ENCODE peak calls at places on chromosome 13, in six cellular contexts. C is HL-60, V is AG04450, K is sigmoid colon, T is ascending aorta, F is PC-9. H is an unnamed sample. For H3K27me3, the result is how much of the 10 kb centered on the place peaks cover.

GRCh38 chr13:113821847-113822246 is 42.0 kb downstream of the GAS6 start:
- DNase-seq in K (no peak), C (no peak), V (no peak), T (no peak), F (no peak), H (no peak)

GRCh38 chr13:44434441-44435141 is 61.0 kb downstream of the SERP2 start:
- DNase-seq in T (no peak), V (no peak), F (no peak), C (no peak), K (no peak), H (no peak)

GRCh38 chr13:30744686-30745085 is 9.3 kb downstream of the ALOX5AP start:
- DNase-seq in C (no peak), F (no peak), K (no peak), V (no peak), T (no peak), H (no peak)

GRCh38 chr13:74871671-74872070 is 610.3 kb downstream of the TBC1D4 start:
- DNase-seq in F (no peak), T (no peak), V (no peak), C (no peak), K (no peak), H (peak)

GRCh38 chr13:53338760-53339159 is 310.1 kb downstream of the OLFM4 start:
- DNase-seq in T (no peak), F (no peak), C (no peak), K (no peak), V (no peak), H (no peak)

GRCh38 chr13:111912991-111913781 is 153.8 kb upstream of the SOX1 start:
- DNase-seq in V (no peak), C (no peak), K (peak), T (peak), F (no peak), H (no peak)

GRCh38 chr13:34657716-34658115 is 284.4 kb upstream of the NBEA start:
- DNase-seq in T (no peak), C (no peak), F (no peak), V (peak), K (no peak), H (peak)

GRCh38 chr13:106521101-106521799 is 14.2 kb downstream of the EFNB2 start:
- DNase-seq in V (no peak), K (no peak), C (no peak), F (peak), T (no peak), H (no peak)

GRCh38 chr13:75621147-75621546 is 15.0 kb upstream of the LMO7 start:
- DNase-seq in F (no peak), T (no peak), V (peak), C (no peak), K (no peak), H (peak)

GRCh38 chr13:102597029-102598015 is 536 bp downstream of the TPP2 start:
- DNase-seq in C (peak), F (peak), K (peak), V (no peak), T (peak), H (no peak)

GRCh38 chr13:96792736-96793444 is 201.4 kb downstream of the OXGR1 start:
- DNase-seq in T (no peak), V (no peak), F (no peak), K (no peak), C (no peak), H (no peak)

GRCh38 chr13:36297259-36297599 is 385 bp downstream of the CCDC169 start:
- DNase-seq in C (no peak), K (no peak), T (no peak), V (no peak), F (no peak), H (no peak)

GRCh38 chr13:91207261-91207660 is 140.2 kb upstream of the MIR17HG start:
- DNase-seq in V (no peak), F (no peak), K (no peak), C (no peak), T (no peak), H (no peak)

GRCh38 chr13:107447591-107447990 is 767.7 kb downstream of the LIG4 start:
- DNase-seq in C (no peak), T (no peak), V (no peak), K (no peak), F (no peak), H (no peak)

GRCh38 chr13:76754414-76754813 is 131.8 kb downstream of the KCTD12 start:
- DNase-seq in T (no peak), F (no peak), V (no peak), C (no peak), K (peak), H (no peak)

GRCh38 chr13:73129023-73129422 is 70.2 kb downstream of the KLF5 start:
- DNase-seq in T (no peak), F (no peak), V (no peak), K (no peak), C (no peak), H (no peak)

GRCh38 chr13:107124129-107124718 is 556.3 kb upstream of the ARGLU1 start:
- DNase-seq in K (no peak), F (no peak), T (no peak), C (no peak), V (no peak), H (no peak)

GRCh38 chr13:36736119-36736726 is 62.4 kb downstream of the SERTM1 start:
- DNase-seq in T (no peak), K (peak), F (peak), V (peak), C (peak), H (no peak)

GRCh38 chr13:102293723-102294122 is 108.1 kb downstream of the FGF14 start:
- DNase-seq in V (no peak), T (no peak), K (no peak), F (no peak), C (no peak), H (no peak)

GRCh38 chr13:108964601-108965000 is 335.2 kb downstream of the MYO16 start:
- DNase-seq in C (no peak), T (no peak), F (no peak), K (no peak), V (no peak), H (no peak)

GRCh38 chr13:110338441-110339101 is 31.5 kb downstream of the COL4A2 start:
- DNase-seq in F (no peak), K (peak), T (peak), V (no peak), C (no peak), H (peak)

GRCh38 chr13:104318121-104318520 is 1251.9 kb upstream of the SLC10A2 start:
- DNase-seq in F (no peak), T (no peak), K (no peak), C (no peak), V (no peak), H (peak)

GRCh38 chr13:22265563-22265962 is 594.7 kb downstream of the FGF9 start:
- DNase-seq in T (no peak), F (no peak), C (no peak), V (no peak), K (no peak), H (no peak)

GRCh38 chr13:96898855-96899254 is 95.4 kb downstream of the OXGR1 start:
- DNase-seq in V (no peak), K (no peak), T (no peak), F (no peak), C (no peak), H (no peak)

GRCh38 chr13:21354721-21355120 is 104.4 kb downstream of the ZDHHC20 start:
- DNase-seq in K (no peak), F (no peak), V (no peak), T (no peak), C (no peak), H (no peak)

GRCh38 chr13:33080962-33081655 is 64.9 kb downstream of the KL start:
- DNase-seq in V (no peak), C (no peak), F (no peak), K (no peak), T (no peak), H (no peak)

GRCh38 chr13:42720116-42720857 is 61.1 kb upstream of the FAM216B start:
- DNase-seq in V (peak), T (no peak), K (peak), C (peak), F (peak), H (peak)

GRCh38 chr13:42574435-42575311 is 721 bp downstream of the TNFSF11 start:
- DNase-seq in F (peak), V (no peak), K (no peak), T (no peak), C (no peak), H (no peak)

GRCh38 chr13:105991622-105992254 is 543.7 kb downstream of the EFNB2 start:
- DNase-seq in T (no peak), V (no peak), F (peak), K (no peak), C (no peak), H (no peak)

GRCh38 chr13:79581870-79582315 is 100.9 kb downstream of the NDFIP2 start:
- DNase-seq in C (no peak), T (no peak), K (no peak), F (peak), V (no peak), H (no peak)

GRCh38 chr13:42656136-42656535 is 82.2 kb downstream of the TNFSF11 start:
- DNase-seq in V (no peak), C (no peak), F (no peak), K (no peak), T (no peak), H (no peak)

GRCh38 chr13:90205911-90206310 is 1141.6 kb upstream of the MIR17HG start:
- DNase-seq in K (no peak), F (no peak), V (no peak), T (no peak), C (no peak), H (no peak)

GRCh38 chr13:108566413-108567170 is 62.8 kb upstream of the MYO16 start:
- DNase-seq in T (no peak), K (no peak), F (no peak), V (no peak), C (no peak), H (no peak)

GRCh38 chr13:84999252-84999651 is 800.0 kb downstream of the SLITRK6 start:
- DNase-seq in T (no peak), K (no peak), F (no peak), C (no peak), V (no peak), H (no peak)

GRCh38 chr13:69683921-69684663 is 423.5 kb upstream of the ATXN8OS start:
- DNase-seq in F (no peak), C (no peak), V (no peak), K (no peak), T (no peak), H (no peak)

GRCh38 chr13:96141032-96141431 is 51.1 kb downstream of the HS6ST3 start:
- DNase-seq in K (no peak), V (no peak), F (no peak), C (no peak), T (no peak), H (no peak)

GRCh38 chr13:108496364-108497215 is 132.8 kb upstream of the MYO16 start:
- DNase-seq in F (no peak), C (peak), K (no peak), V (no peak), T (no peak), H (no peak)

GRCh38 chr13:48647625-48648024 is 6.1 kb upstream of the CYSLTR2 start:
- DNase-seq in F (no peak), K (no peak), V (no peak), T (no peak), C (no peak), H (no peak)

DNA sequence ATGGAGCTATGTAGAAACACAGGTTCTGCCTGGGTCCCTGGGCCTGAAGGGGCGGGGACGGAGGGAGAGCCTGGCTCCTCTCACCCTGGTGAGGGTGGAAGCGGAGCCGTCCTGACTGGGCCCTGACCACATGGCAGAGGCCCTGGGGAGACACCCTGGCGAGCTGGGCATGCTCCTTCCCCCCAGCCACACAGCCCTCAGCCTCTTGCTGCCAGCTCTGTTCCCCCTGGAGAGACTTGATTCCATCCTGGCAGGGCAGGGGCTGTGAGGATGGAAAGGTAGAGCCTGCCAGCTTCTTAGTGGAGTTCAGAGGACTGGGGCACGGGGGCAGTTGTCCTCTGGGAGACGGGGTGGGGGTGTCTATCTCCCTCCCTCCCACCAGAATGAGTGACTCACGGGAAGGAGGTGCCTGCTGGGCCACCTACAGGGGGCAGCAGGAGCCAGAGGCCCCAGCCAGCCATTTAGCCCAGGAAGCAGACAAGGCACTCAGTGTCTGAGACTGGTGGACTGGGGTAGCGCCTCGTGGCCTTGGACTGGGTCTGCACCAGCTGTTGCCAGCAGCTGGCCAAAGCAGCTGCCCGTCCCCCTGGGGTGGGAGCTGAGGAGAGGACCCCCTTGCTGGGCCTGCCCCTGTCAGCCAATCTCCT is 22.8 kb upstream of the RNF17 start:
- DNase-seq in T (no peak), K (no peak), V (no peak), C (no peak), F (no peak), H (no peak)
- TF ChIP-seq CTCF in T (no peak), K (no peak), V (no peak), C (peak), F (peak), H (peak)

GRCh38 chr13:77918391-77919261 is at the start of gene EDNRB:
- DNase-seq in T (peak), K (peak), V (no peak), F (no peak), C (peak), H (no peak)

GRCh38 chr13:77916481-77916880 is 2.1 kb downstream of the EDNRB start:
- DNase-seq in F (no peak), K (no peak), C (no peak), T (no peak), V (no peak), H (no peak)

GRCh38 chr13:77909827-77910226 is 8.8 kb downstream of the EDNRB start:
- DNase-seq in V (no peak), K (no peak), T (no peak), F (no peak), C (no peak), H (no peak)

GRCh38 chr13:77919351-77920294 is 992 bp upstream of the EDNRB start:
- DNase-seq in T (peak), V (no peak), K (peak), F (no peak), C (peak), H (no peak)

GRCh38 chr13:77915676-77916075 is 3.0 kb downstream of the EDNRB start:
- DNase-seq in T (no peak), C (no peak), F (no peak), K (no peak), V (no peak), H (no peak)
- H3K4me3 ChIP-seq in T (no peak), C (no peak), F (no peak), K (peak), V (no peak), H (no peak)

DNA sequence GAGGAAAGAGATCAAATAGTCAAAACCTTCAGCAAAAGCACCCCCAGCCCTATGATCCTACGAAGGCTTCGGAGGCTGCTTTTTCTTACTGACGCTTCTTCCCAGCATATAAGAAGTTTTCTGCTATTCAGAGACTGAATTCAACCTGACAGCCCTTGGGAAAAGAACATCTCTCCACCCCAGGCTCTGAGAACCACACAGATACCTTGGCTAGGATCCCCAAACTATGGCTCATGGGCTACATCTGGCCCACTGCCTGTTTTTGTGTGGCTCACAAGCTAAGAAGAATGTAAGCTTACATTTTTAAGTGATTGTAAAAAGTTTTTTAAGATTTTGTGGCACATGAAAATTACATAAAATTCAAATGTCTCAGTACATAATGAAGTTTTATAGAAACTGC is 3.0 kb downstream of the SLC15A1 start:
- DNase-seq in T (no peak), C (no peak), K (no peak), F (no peak), V (no peak), H (peak)
- H3K27me3 ChIP-seq in T (under half), C (under half), K (under half), F (under half), V (under half), H (under half)

DNA sequence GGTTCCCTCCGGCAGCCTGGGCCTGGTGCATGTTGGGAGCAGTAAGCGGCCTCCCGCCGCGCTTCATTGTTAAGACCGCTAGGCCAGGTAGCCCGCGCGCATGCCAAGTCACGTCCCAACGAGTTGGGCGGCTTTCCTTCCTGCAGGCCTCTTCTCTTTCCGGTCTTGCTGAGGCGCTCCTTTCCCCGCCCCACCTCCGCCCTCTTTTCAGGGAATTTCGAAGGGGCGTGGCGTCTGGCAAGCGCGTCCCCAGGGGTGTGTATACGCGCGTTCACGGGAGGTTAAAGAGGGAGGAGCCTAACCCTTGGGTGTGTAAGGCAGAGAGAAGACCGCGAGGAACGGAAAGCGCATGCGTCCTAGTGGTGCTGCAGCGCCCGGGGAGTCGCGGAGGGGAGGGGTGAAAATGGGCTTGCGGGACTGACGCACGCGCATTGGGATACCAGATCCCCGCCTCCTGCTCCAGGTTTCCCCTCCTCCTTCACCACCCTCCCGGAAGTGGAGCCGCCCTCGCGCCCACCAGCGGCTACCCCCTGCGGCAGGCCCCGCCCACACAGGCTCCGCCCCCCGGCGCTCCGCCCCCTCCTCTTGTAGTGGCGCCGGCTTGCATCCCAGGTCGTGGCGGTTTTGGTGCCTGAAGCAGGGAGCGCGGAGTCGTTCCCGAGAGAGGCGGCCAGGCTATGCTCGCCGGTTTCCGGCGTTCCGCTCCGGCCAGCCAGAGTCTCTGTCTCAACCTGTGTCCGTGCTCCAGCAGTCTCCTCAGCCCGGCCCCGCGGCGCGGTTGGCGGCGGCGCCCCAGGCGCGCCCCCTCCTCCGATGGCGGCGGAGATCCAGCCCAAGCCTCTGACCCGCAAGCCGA is at the start of gene WDFY2:
- DNase-seq in T (peak), C (peak), F (peak), K (peak), V (peak), H (peak)
- TF ChIP-seq CTCF in T (no peak), C (no peak), F (peak), K (no peak), V (no peak), H (no peak)

GRCh38 chr13:94711561-94712286 is 621 bp downstream of the SOX21 start:
- DNase-seq in C (peak), T (no peak), K (peak), F (no peak), V (no peak), H (no peak)

GRCh38 chr13:94710881-94711560 is 1.3 kb downstream of the SOX21 start:
- DNase-seq in V (no peak), K (no peak), T (no peak), C (peak), F (no peak), H (no peak)

GRCh38 chr13:94712287-94712811 is at the start of gene SOX21:
- DNase-seq in C (no peak), K (no peak), F (no peak), T (no peak), V (no peak), H (no peak)

GRCh38 chr13:94713556-94714182 is 1.3 kb upstream of the SOX21 start:
- DNase-seq in C (no peak), V (no peak), T (no peak), F (no peak), K (no peak), H (no peak)

DNA sequence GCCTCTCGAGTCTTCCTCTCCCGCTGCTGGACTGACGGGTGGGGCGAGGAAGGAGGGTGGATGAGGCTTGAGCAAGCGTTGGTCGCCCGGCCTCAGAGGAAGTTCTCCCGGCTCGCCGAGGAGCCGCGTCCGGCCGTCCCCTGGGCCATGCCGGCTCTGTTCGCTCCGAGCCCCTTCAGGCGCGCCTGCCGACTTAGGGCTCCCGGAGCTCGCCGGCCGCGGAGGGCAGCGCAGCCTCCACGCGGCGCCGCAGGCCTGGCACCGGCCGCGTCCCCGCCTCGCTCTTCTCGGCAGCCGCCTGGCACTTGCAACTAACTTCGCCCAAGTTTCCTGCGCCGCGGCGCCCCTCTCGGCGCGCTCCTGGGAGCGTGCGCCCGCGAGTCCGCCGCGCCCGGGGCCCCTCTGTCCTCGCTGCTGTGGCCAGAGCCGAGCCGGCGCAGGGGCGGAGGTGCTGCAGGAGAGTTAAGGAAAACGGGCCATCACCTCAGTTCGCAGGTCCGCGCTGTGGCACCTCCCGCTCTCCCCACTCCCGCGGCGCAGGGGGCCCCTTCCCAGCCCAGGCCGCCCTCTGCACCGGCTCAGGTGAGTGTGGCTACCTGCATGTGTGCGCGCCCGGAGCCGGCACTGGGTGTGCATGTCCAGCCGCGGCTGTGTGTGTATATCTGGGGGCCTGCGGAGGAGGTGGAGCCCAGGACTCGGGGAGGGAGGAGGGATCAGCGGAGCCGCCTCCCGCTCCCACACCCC is 639 bp upstream of the SOX21 start:
- DNase-seq in V (no peak), T (no peak), C (peak), F (no peak), K (peak), H (peak)
- H3K4me3 ChIP-seq in V (no peak), T (peak), C (peak), F (no peak), K (peak), H (no peak)

H was measured in BJ.